ENCODE peak calls at places on chromosomes 3 and 15, in five cellular contexts. N is AG04450, G is brain microvascular endothelial cell, P is A549, W is GM23338. E is an unnamed sample.
A peak's percentile ranks its signal among the peaks of the same experiment; 100 is the strongest.

GRCh38 chr3:109155828-109156227 is 19.3 kb downstream of the C3orf85 start:
- DNase-seq in N (no peak), G (no peak), P (no peak), W (peak; percentile 14), E (no peak)

GRCh38 chr3:159796226-159796625 is 192.4 kb upstream of the IL12A start:
- DNase-seq in N (no peak), G (no peak), P (no peak), W (no peak), E (no peak)

GRCh38 chr3:13112521-13113345 is 39.5 kb upstream of the IQSEC1 start:
- DNase-seq in N (no peak), G (no peak), P (no peak), W (no peak), E (peak; percentile 39)

GRCh38 chr3:60104045-60104444 is 1054.2 kb upstream of the CFAP20DC start:
- DNase-seq in N (no peak), G (no peak), P (no peak), W (no peak), E (no peak)

GRCh38 chr3:41200669-41201021 is 1.3 kb downstream of the CTNNB1 start:
- DNase-seq in N (no peak), G (peak; percentile 72), P (no peak), W (no peak), E (no peak)

GRCh38 chr15:66170042-66170441 is 83.5 kb downstream of the MEGF11 start:
- DNase-seq in N (no peak), G (no peak), P (no peak), W (no peak), E (no peak)

GRCh38 chr15:63918317-63918672 is 84.5 kb upstream of the HERC1 start:
- DNase-seq in N (no peak), G (no peak), P (no peak), W (peak; percentile 45), E (no peak)

GRCh38 chr3:66722675-66723074 is 221.9 kb upstream of the LRIG1 start:
- DNase-seq in N (peak; percentile 68), G (peak; percentile 75), P (no peak), W (no peak), E (no peak)

GRCh38 chr3:6667354-6667753 is 193.6 kb upstream of the GRM7 start:
- DNase-seq in N (no peak), G (no peak), P (no peak), W (no peak), E (no peak)

GRCh38 chr3:190911382-190911781 is 48.9 kb upstream of the GMNC start:
- DNase-seq in N (no peak), G (no peak), P (no peak), W (no peak), E (no peak)

GRCh38 chr15:77825143-77825542 is 192.4 kb upstream of the LINGO1 start:
- DNase-seq in N (no peak), G (no peak), P (no peak), W (no peak), E (no peak)

GRCh38 chr15:100910119-100910518 is 9.0 kb upstream of the LRRK1 start:
- DNase-seq in N (no peak), G (no peak), P (no peak), W (peak; percentile 46), E (no peak)

GRCh38 chr15:79185199-79185598 is 94.6 kb upstream of the RASGRF1 start:
- DNase-seq in N (no peak), G (peak; percentile 11), P (no peak), W (peak; percentile 65), E (no peak)

GRCh38 chr15:90933310-90933709 is 961 bp upstream of the HDDC3 start:
- DNase-seq in N (no peak), G (no peak), P (no peak), W (no peak), E (no peak)

GRCh38 chr15:90931737-90932659 is at the start of gene HDDC3:
- DNase-seq in N (peak; percentile 58), G (peak; percentile 70), P (peak; percentile 98), W (peak; percentile 95), E (peak; percentile 100)

GRCh38 chr15:90932660-90932991 is 277 bp upstream of the HDDC3 start:
- DNase-seq in N (no peak), G (no peak), P (no peak), W (no peak), E (no peak)

GRCh38 chr15:90929709-90930019 is 2.7 kb downstream of the HDDC3 start:
- DNase-seq in N (no peak), G (no peak), P (no peak), W (no peak), E (no peak)

GRCh38 chr15:90930861-90931629 is 1.3 kb downstream of the HDDC3 start:
- DNase-seq in N (no peak), G (no peak), P (no peak), W (no peak), E (no peak)
- H3K27ac ChIP-seq in N (no peak overlapping the region), G (no peak overlapping the region), P (peak overlapping the region; percentile 93), W (no peak overlapping the region), E (peak overlapping the region; percentile 96)

GRCh38 chr15:32029862-32030781 is at the start of gene CHRNA7:
- DNase-seq in N (no peak), G (peak; percentile 11), P (peak; percentile 64), W (peak; percentile 86), E (peak; percentile 47)

GRCh38 chr15:32033186-32033890 is 3.0 kb downstream of the CHRNA7 start:
- DNase-seq in N (no peak), G (no peak), P (no peak), W (no peak), E (no peak)

GRCh38 chr15:32028921-32029320 is 1.4 kb upstream of the CHRNA7 start:
- DNase-seq in N (no peak), G (no peak), P (no peak), W (peak; percentile 80), E (no peak)

GRCh38 chr15:32030795-32031194 is 480 bp downstream of the CHRNA7 start:
- DNase-seq in N (no peak), G (no peak), P (no peak), W (peak; percentile 44), E (no peak)

DNA sequence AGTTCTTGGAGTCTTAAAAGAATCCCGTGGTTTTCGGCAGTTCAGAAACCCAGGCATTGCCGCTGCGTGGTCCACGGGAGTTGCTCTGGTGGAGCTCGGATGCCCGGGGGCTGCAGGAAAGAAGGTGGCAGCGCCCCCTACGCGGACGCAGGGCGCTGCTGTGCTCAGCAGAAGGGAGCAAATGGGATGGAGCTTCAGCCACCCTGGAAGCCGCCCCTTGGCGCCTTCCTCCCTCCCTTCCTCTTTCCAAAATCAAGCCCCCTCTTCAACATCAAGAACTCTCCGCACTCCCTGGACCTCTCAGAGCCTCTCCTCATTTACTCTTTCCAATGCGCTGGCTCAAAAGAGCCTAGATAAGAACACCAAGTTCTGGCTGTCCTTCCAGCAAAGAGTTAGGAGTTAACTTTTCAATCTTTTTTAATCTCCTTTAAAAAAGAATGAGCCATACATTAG is 880 bp upstream of the CHRNA7 start:
- DNase-seq in N (no peak), G (no peak), P (peak; percentile 31), W (peak; percentile 75), E (no peak)
- H3K4me3 ChIP-seq in N (no peak overlapping the region), G (peak overlapping the region; percentile 52), P (peak overlapping the region; percentile 85), W (peak overlapping the region; percentile 94), E (peak overlapping the region; percentile 35)

GRCh38 chr3:58868101-58868779 is 181.6 kb downstream of the CFAP20DC start:
- DNase-seq in N (no peak), G (no peak), P (no peak), W (no peak), E (no peak)

GRCh38 chr3:58861551-58861950 is 188.3 kb downstream of the CFAP20DC start:
- DNase-seq in N (no peak), G (no peak), P (no peak), W (no peak), E (no peak)

GRCh38 chr3:58866079-58866478 is 183.7 kb downstream of the CFAP20DC start:
- DNase-seq in N (no peak), G (no peak), P (no peak), W (peak; percentile 25), E (no peak)

GRCh38 chr3:58864480-58864879 is 185.3 kb downstream of the CFAP20DC start:
- DNase-seq in N (no peak), G (no peak), P (no peak), W (no peak), E (no peak)
- TF ChIP-seq CTCF in N (no peak), G (no peak), P (no peak), W (no peak), E (no peak)

DNA sequence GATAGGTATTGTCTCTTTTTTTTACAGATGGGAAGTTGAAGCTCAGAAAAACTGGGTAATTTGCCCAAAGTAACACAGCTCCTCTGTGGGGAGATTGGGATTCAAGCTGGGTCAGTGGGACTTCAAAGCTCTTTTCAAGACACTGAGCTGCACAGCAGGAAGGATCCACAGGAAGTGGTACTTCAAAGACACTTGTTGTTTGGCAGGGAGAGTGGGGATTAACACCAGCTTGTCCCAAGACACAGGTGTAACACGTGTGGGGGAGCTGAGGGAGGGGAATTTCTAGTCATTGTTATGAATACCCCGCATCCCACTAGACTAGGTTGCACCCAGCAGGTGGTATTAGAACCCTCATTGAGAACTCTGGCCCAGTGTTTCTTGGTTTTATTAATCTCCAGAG is 116.0 kb downstream of the FOXB1 start:
- DNase-seq in N (no peak), G (no peak), P (no peak), W (peak; percentile 60), E (no peak)
- H3K27ac ChIP-seq in N (no peak overlapping the region), G (no peak overlapping the region), P (no peak overlapping the region), W (peak overlapping the region; percentile 20), E (no peak overlapping the region)

GRCh38 chr3:15521573-15521965 is at the start of gene COLQ:
- DNase-seq in N (no peak), G (no peak), P (no peak), W (peak; percentile 44), E (no peak)

GRCh38 chr3:15519096-15519495 is 2.4 kb downstream of the COLQ start:
- DNase-seq in N (no peak), G (no peak), P (no peak), W (no peak), E (no peak)

GRCh38 chr3:15523660-15524417 is 2.3 kb upstream of the COLQ start:
- DNase-seq in N (no peak), G (no peak), P (no peak), W (peak; percentile 26), E (no peak)

GRCh38 chr3:15520804-15521572 is 518 bp downstream of the COLQ start:
- DNase-seq in N (no peak), G (no peak), P (no peak), W (no peak), E (no peak)

GRCh38 chr3:15520185-15520584 is 1.3 kb downstream of the COLQ start:
- DNase-seq in N (no peak), G (no peak), P (no peak), W (no peak), E (no peak)
- H3K4me3 ChIP-seq in N (no peak overlapping the region), G (no peak overlapping the region), P (no peak overlapping the region), W (no peak overlapping the region), E (no peak overlapping the region)

GRCh38 chr3:103306081-103306480 is 871.3 kb downstream of the ZPLD1 start:
- DNase-seq in N (no peak), G (no peak), P (no peak), W (no peak), E (no peak)

DNA sequence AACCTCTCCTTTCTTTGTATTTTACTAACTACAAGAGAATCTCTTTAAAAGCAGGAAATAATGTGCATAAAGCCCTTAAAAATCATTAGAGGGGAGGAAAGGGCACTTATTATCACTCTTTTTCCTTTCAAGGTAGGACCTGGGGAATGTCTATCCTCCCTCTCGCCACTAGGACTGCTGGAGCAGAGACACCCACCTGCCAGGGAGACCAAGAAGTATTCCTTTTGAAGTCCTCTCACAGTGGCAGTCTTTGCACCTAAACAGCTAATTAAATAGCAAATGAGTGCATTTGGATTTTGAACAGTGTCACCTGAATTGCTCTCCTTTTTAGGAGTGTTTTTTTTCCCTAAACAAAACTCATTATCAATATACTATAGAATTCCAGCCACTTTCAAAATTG is 874.1 kb downstream of the ZPLD1 start:
- DNase-seq in N (no peak), G (no peak), P (no peak), W (peak; percentile 69), E (no peak)
- TF ChIP-seq CTCF in N (no peak), G (peak; percentile 47), P (no peak), W (peak; percentile 46), E (no peak)

GRCh38 chr3:138371070-138371950 is 22.9 kb downstream of the MRAS start:
- DNase-seq in N (no peak), G (no peak), P (no peak), W (no peak), E (no peak)
- H3K27ac ChIP-seq in N (no peak overlapping the region), G (no peak overlapping the region), P (no peak overlapping the region), W (no peak overlapping the region), E (no peak overlapping the region)